ENCODE peak calls at places on chromosomes 16 and 17, in five cellular contexts. Y is spleen, E is tibial artery, P is cardiac muscle cell, H is mesendoderm. R is an unnamed sample.

GRCh38 chr17:42288078-42288984 is at the start of gene STAT5A:
- DNase-seq in H (peak; percentile 81), E (peak; percentile 94), Y (peak; percentile 98), P (peak; percentile 83), R (peak; percentile 20)

GRCh38 chr16:89289428-89290395 is 72.2 kb downstream of the ZNF778 start:
- DNase-seq in P (peak; percentile 82), H (peak; percentile 86), Y (peak; percentile 92), E (peak; percentile 52), R (peak; percentile 21)

GRCh38 chr17:49076575-49077384 is 55.8 kb upstream of the B4GALNT2 start:
- DNase-seq in E (no peak), P (no peak), Y (no peak), H (no peak), R (peak; percentile 53)

GRCh38 chr16:29841631-29842030 is 21.4 kb downstream of the MVP start:
- DNase-seq in P (no peak), H (no peak), E (no peak), Y (no peak), R (no peak)

GRCh38 chr16:88628512-88628974 is 9.8 kb upstream of the IL17C start:
- DNase-seq in E (no peak), P (peak; percentile 38), Y (peak; percentile 82), H (peak; percentile 90), R (no peak)

GRCh38 chr16:67176662-67177061 is 6.3 kb downstream of the NOL3 start:
- DNase-seq in E (no peak), P (no peak), H (no peak), Y (no peak), R (no peak)

GRCh38 chr16:68728558-68728957 is 8.5 kb upstream of the CDH1 start:
- DNase-seq in P (no peak), Y (no peak), H (no peak), E (no peak), R (no peak)

GRCh38 chr17:66654341-66654740 is 180.6 kb upstream of the CACNG5 start:
- DNase-seq in E (no peak), P (no peak), Y (no peak), H (no peak), R (peak; percentile 46)

GRCh38 chr17:41635121-41636097 is 11.0 kb upstream of the KRT17 start:
- DNase-seq in P (no peak), Y (no peak), H (peak; percentile 47), E (no peak), R (no peak)

GRCh38 chr16:88878967-88879787 is 12.7 kb upstream of the PABPN1L start:
- DNase-seq in Y (no peak), P (no peak), E (no peak), H (no peak), R (no peak)

GRCh38 chr16:65002265-65002664 is 119.6 kb downstream of the CDH11 start:
- DNase-seq in H (no peak), E (no peak), Y (no peak), P (no peak), R (no peak)

GRCh38 chr16:55765161-55765560 is 67.7 kb downstream of the CES1 start:
- DNase-seq in Y (no peak), P (no peak), E (no peak), H (no peak), R (no peak)

GRCh38 chr16:78297066-78297666 is 197.7 kb downstream of the WWOX start:
- DNase-seq in E (no peak), Y (no peak), P (no peak), H (no peak), R (no peak)

GRCh38 chr16:8686879-8687278 is 12.5 kb downstream of the ABAT start:
- DNase-seq in Y (peak; percentile 33), P (no peak), E (no peak), H (no peak), R (no peak)

GRCh38 chr17:80909635-80910034 is 82.0 kb upstream of the CHMP6 start:
- DNase-seq in P (no peak), E (no peak), Y (no peak), H (no peak), R (no peak)

GRCh38 chr16:20950294-20950693 is 49.7 kb downstream of the LYRM1 start:
- DNase-seq in H (no peak), E (no peak), P (no peak), Y (no peak), R (no peak)

GRCh38 chr17:46964315-46965265 is 14.5 kb downstream of the RPRML start:
- DNase-seq in H (peak; percentile 63), Y (peak; percentile 50), P (peak; percentile 69), E (no peak), R (no peak)

GRCh38 chr16:56041556-56042140 is 149.6 kb upstream of the GNAO1 start:
- DNase-seq in P (peak; percentile 73), H (peak; percentile 78), E (no peak), Y (no peak), R (no peak)

GRCh38 chr17:81712468-81713003 is 452 bp downstream of the SLC25A10 start:
- DNase-seq in E (no peak), Y (no peak), P (peak; percentile 54), H (peak; percentile 48), R (no peak)

GRCh38 chr17:74569392-74570003 is 2.2 kb upstream of the CD300H start:
- DNase-seq in E (peak; percentile 62), H (peak; percentile 43), P (no peak), Y (no peak), R (peak; percentile 36)

GRCh38 chr17:57732062-57732461 is 13.0 kb downstream of the CCDC182 start:
- DNase-seq in Y (no peak), E (no peak), P (no peak), H (no peak), R (no peak)

GRCh38 chr17:5785867-5786509 is 201.7 kb upstream of the NLRP1 start:
- DNase-seq in E (no peak), Y (no peak), P (no peak), H (peak; percentile 50), R (peak; percentile 51)

GRCh38 chr16:397135-397661 is at the start of gene NME4:
- DNase-seq in H (peak; percentile 80), E (no peak), P (peak; percentile 69), Y (peak; percentile 87), R (no peak)

GRCh38 chr17:42670199-42670924 is 6.4 kb downstream of the PLEKHH3 start:
- DNase-seq in H (peak; percentile 77), Y (peak; percentile 88), E (no peak), P (no peak), R (no peak)

GRCh38 chr17:42120161-42121065 is 754 bp downstream of the KAT2A start:
- DNase-seq in Y (no peak), H (no peak), P (peak; percentile 46), E (no peak), R (no peak)

GRCh38 chr16:377419-377951 is 4.3 kb downstream of the PGAP6 start:
- DNase-seq in Y (peak; percentile 76), E (no peak), H (no peak), P (no peak), R (no peak)

GRCh38 chr16:22214402-22214801 is 8.3 kb downstream of the EEF2K start:
- DNase-seq in H (no peak), P (no peak), E (no peak), Y (no peak), R (no peak)
- H3K4me3 ChIP-seq in H (no peak overlapping the region), P (no peak overlapping the region), E (no peak overlapping the region), Y (no peak overlapping the region), R (no peak overlapping the region)

DNA sequence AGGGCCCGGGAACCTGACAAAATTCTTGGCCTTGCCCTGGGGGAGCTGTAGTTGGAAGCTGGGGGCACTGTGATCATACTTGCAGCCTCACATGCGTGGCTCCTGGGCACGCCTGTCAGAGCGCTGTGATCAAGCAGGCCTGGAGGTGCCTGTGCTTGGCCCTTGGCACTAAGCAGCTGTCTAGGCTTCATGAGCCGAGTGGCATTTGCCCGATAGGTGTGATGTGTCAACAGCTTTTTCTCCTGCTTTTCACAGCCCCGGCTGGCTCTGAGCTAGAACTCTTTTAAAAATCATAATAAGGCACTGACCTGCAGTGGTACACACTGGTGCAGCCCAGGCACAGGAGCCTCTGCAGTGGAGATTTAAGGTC is 113.8 kb downstream of the SOCS1 start:
- DNase-seq in P (no peak), E (no peak), H (no peak), Y (no peak), R (no peak)
- H3K27me3 ChIP-seq in P (no peaks in the 10 kb centered on the region), E (no peaks in the 10 kb centered on the region), H (no peaks in the 10 kb centered on the region), Y (no peaks in the 10 kb centered on the region), R (no peaks in the 10 kb centered on the region)

DNA sequence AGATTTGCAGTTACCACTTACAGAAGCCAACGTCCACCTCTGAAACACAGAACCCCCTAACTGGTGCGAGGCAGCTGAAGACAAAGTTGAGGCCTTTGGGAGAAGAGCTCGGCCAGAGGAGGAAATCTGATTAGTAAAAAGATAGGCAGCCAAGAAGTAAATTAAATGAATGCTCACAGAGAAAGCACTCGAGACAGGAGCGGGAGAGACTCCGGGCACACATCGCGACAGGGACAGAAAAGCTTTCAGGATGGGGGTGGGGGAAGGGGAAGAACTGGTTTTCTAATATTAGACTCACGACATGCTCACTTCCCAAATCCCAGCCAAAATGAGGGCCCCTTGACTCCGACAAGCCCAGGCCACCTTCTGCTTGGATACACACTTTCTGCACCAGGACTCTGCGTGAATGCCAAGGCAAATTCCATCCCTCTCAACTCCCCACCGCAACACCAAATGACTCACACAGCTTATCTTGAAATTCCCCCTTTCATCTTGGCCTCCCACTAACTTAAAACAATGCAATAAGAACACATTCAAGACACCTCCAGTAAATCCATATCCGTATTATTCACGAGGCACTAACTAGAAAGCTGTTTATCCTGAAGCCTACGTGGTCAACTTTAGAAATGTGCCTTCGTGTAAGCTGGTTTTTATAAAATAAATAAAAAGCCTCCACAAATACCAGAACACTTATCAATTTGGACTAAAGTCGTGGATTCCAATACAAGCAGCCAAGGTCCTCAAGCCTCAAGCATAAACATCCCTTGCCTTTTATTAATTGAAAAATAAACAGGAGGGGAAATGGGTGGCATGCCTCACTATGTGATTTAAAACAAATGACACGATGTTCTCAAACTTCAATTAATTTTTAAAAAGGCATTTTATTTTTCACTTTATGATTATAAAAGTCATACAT is 46.1 kb downstream of the NXN start:
- DNase-seq in P (peak; percentile 74), E (no peak), H (peak; percentile 99), Y (no peak), R (peak; percentile 96)
- H3K4me3 ChIP-seq in P (no peak overlapping the region), E (peak overlapping the region; percentile 10), H (no peak overlapping the region), Y (no peak overlapping the region), R (peak overlapping the region; percentile 10)

DNA sequence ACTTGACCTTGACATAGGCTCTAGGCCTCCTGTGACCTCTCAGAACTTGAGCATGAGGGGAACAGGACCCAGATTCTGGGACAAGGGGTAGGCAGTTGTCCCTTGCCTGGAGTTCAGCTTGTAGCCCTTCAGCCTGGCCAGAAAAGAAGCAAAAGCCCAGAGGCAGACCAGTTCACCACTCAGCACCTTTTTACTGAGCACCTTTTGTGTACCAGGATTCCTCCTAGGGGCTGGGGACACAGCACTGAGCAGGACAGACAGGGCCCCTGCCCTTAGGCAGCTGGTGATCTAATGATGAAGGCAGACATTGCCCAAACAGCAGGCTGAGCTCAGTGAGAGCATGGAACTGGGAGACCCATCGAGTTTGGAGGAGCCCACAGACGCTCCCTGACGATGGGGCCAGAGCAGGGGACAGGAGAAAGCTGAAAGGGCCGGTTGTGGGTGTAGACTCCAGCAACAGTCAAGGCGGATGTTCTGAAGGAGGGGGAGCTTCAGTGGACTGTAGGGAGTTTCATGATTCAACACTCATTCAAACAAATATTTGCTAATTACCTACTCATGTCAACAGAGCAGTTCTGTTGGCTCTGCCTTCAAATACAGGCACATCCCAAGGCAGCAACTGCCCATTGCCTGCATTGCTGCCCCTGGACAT is 32.0 kb downstream of the SBK1 start:
- DNase-seq in P (no peak), E (no peak), H (no peak), Y (peak; percentile 31), R (no peak)
- H3K27me3 ChIP-seq in P (no peaks in the 10 kb centered on the region), E (no peaks in the 10 kb centered on the region), H (no peaks in the 10 kb centered on the region), Y (no peaks in the 10 kb centered on the region), R (no peaks in the 10 kb centered on the region)